ENCODE peak calls at places on chromosomes 1 and 21, in seven cellular contexts. One of them, this sample, is unnamed. For H3K27me3, the result is how much of the 10 kb centered on the place peaks cover.

GRCh38 chr1:52364235-52364839 is 1.7 kb downstream of the CC2D1B start:
- DNase-seq in stomach: no peak
- DNase-seq in pancreas: no peak
- DNase-seq in dorsolateral prefrontal cortex: no peak
- DNase-seq in ascending aorta: no peak
- DNase-seq in sigmoid colon: no peak
- DNase-seq in IMR-90: no peak
- DNase-seq in this sample: no peak

GRCh38 chr21:32520885-32521735 is 64.2 kb downstream of the TCP10L start:
- DNase-seq in pancreas: peak
- DNase-seq in ascending aorta: peak
- DNase-seq in IMR-90: peak
- DNase-seq in sigmoid colon: peak
- DNase-seq in stomach: peak
- DNase-seq in dorsolateral prefrontal cortex: no peak
- DNase-seq in this sample: peak

GRCh38 chr1:59332983-59333382 is 36.1 kb downstream of the FGGY start:
- DNase-seq in ascending aorta: no peak
- DNase-seq in IMR-90: peak
- DNase-seq in dorsolateral prefrontal cortex: no peak
- DNase-seq in pancreas: no peak
- DNase-seq in sigmoid colon: no peak
- DNase-seq in stomach: no peak
- DNase-seq in this sample: no peak

GRCh38 chr1:217333939-217334338 is 297.0 kb downstream of the GPATCH2 start:
- DNase-seq in sigmoid colon: no peak
- DNase-seq in stomach: no peak
- DNase-seq in ascending aorta: no peak
- DNase-seq in dorsolateral prefrontal cortex: no peak
- DNase-seq in pancreas: no peak
- DNase-seq in IMR-90: peak
- DNase-seq in this sample: no peak

GRCh38 chr21:38968887-38969543 is 163.3 kb downstream of the ETS2 start:
- DNase-seq in IMR-90: no peak
- DNase-seq in stomach: no peak
- DNase-seq in pancreas: no peak
- DNase-seq in ascending aorta: no peak
- DNase-seq in dorsolateral prefrontal cortex: no peak
- DNase-seq in sigmoid colon: no peak
- DNase-seq in this sample: no peak

GRCh38 chr1:31856140-31856539 is 40.3 kb upstream of the SPOCD1 start:
- DNase-seq in dorsolateral prefrontal cortex: no peak
- DNase-seq in sigmoid colon: peak
- DNase-seq in ascending aorta: no peak
- DNase-seq in pancreas: no peak
- DNase-seq in IMR-90: no peak
- DNase-seq in stomach: no peak
- DNase-seq in this sample: no peak

GRCh38 chr1:25129380-25129779 is 102.9 kb downstream of the SYF2 start:
- DNase-seq in sigmoid colon: no peak
- DNase-seq in dorsolateral prefrontal cortex: no peak
- DNase-seq in IMR-90: no peak
- DNase-seq in stomach: no peak
- DNase-seq in pancreas: no peak
- DNase-seq in ascending aorta: no peak
- DNase-seq in this sample: no peak

GRCh38 chr21:38286739-38287426 is 30.1 kb downstream of the KCNJ15 start:
- DNase-seq in sigmoid colon: no peak
- DNase-seq in ascending aorta: no peak
- DNase-seq in stomach: no peak
- DNase-seq in dorsolateral prefrontal cortex: no peak
- DNase-seq in IMR-90: no peak
- DNase-seq in pancreas: no peak
- DNase-seq in this sample: no peak

GRCh38 chr1:111318483-111319000 is 27.9 kb downstream of the CHIA start:
- DNase-seq in pancreas: no peak
- DNase-seq in stomach: no peak
- DNase-seq in ascending aorta: no peak
- DNase-seq in dorsolateral prefrontal cortex: no peak
- DNase-seq in IMR-90: no peak
- DNase-seq in sigmoid colon: no peak
- DNase-seq in this sample: no peak

GRCh38 chr1:30964706-30965105 is 56.1 kb upstream of the SDC3 start:
- DNase-seq in dorsolateral prefrontal cortex: no peak
- DNase-seq in sigmoid colon: no peak
- DNase-seq in IMR-90: no peak
- DNase-seq in pancreas: no peak
- DNase-seq in ascending aorta: no peak
- DNase-seq in stomach: no peak
- DNase-seq in this sample: no peak

GRCh38 chr1:151060241-151061011 is at the start of gene MLLT11:
- DNase-seq in dorsolateral prefrontal cortex: peak
- DNase-seq in sigmoid colon: peak
- DNase-seq in ascending aorta: peak
- DNase-seq in pancreas: no peak
- DNase-seq in IMR-90: peak
- DNase-seq in stomach: no peak
- DNase-seq in this sample: no peak

GRCh38 chr1:37452416-37452815 is 22.0 kb upstream of the ZC3H12A start:
- DNase-seq in IMR-90: no peak
- DNase-seq in pancreas: no peak
- DNase-seq in stomach: no peak
- DNase-seq in ascending aorta: no peak
- DNase-seq in dorsolateral prefrontal cortex: no peak
- DNase-seq in sigmoid colon: no peak
- DNase-seq in this sample: no peak

GRCh38 chr1:185567438-185567837 is 166.8 kb upstream of the HMCN1 start:
- DNase-seq in stomach: no peak
- DNase-seq in dorsolateral prefrontal cortex: no peak
- DNase-seq in sigmoid colon: no peak
- DNase-seq in ascending aorta: no peak
- DNase-seq in pancreas: no peak
- DNase-seq in IMR-90: no peak
- DNase-seq in this sample: no peak

GRCh38 chr1:173430707-173431662 is 46.1 kb upstream of the PRDX6 start:
- DNase-seq in pancreas: peak
- DNase-seq in ascending aorta: peak
- DNase-seq in IMR-90: peak
- DNase-seq in stomach: peak
- DNase-seq in sigmoid colon: peak
- DNase-seq in dorsolateral prefrontal cortex: peak
- DNase-seq in this sample: peak

GRCh38 chr1:10057305-10057704 is 24.5 kb downstream of the UBE4B start:
- DNase-seq in IMR-90: peak
- DNase-seq in ascending aorta: peak
- DNase-seq in sigmoid colon: peak
- DNase-seq in pancreas: peak
- DNase-seq in stomach: no peak
- DNase-seq in dorsolateral prefrontal cortex: peak
- DNase-seq in this sample: no peak

GRCh38 chr1:1213153-1213918 is 617 bp downstream of the TNFRSF4 start:
- DNase-seq in stomach: peak
- DNase-seq in ascending aorta: no peak
- DNase-seq in pancreas: no peak
- DNase-seq in sigmoid colon: no peak
- DNase-seq in IMR-90: no peak
- DNase-seq in dorsolateral prefrontal cortex: no peak
- DNase-seq in this sample: no peak

GRCh38 chr1:56710646-56711045 is 65.5 kb downstream of the PRKAA2 start:
- DNase-seq in dorsolateral prefrontal cortex: no peak
- DNase-seq in sigmoid colon: no peak
- DNase-seq in IMR-90: peak
- DNase-seq in stomach: no peak
- DNase-seq in pancreas: no peak
- DNase-seq in ascending aorta: no peak
- DNase-seq in this sample: no peak

GRCh38 chr1:111737216-111738132 is 1.7 kb downstream of the INKA2 start:
- DNase-seq in IMR-90: no peak
- DNase-seq in ascending aorta: peak
- DNase-seq in stomach: no peak
- DNase-seq in dorsolateral prefrontal cortex: no peak
- DNase-seq in pancreas: no peak
- DNase-seq in sigmoid colon: no peak
- DNase-seq in this sample: no peak

GRCh38 chr1:236575523-236575922 is 28.8 kb downstream of the HEATR1 start:
- DNase-seq in dorsolateral prefrontal cortex: no peak
- DNase-seq in ascending aorta: no peak
- DNase-seq in pancreas: no peak
- DNase-seq in IMR-90: peak
- DNase-seq in stomach: no peak
- DNase-seq in sigmoid colon: no peak
- DNase-seq in this sample: no peak

GRCh38 chr1:228018125-228018398 is 11.3 kb downstream of the WNT3A start:
- DNase-seq in pancreas: no peak
- DNase-seq in sigmoid colon: no peak
- DNase-seq in stomach: no peak
- DNase-seq in ascending aorta: no peak
- DNase-seq in IMR-90: no peak
- DNase-seq in dorsolateral prefrontal cortex: no peak
- DNase-seq in this sample: peak

GRCh38 chr1:46221749-46222148 is 18.6 kb downstream of the LURAP1 start:
- DNase-seq in dorsolateral prefrontal cortex: peak
- DNase-seq in pancreas: no peak
- DNase-seq in ascending aorta: no peak
- DNase-seq in IMR-90: no peak
- DNase-seq in stomach: no peak
- DNase-seq in sigmoid colon: peak
- DNase-seq in this sample: no peak

GRCh38 chr1:46687095-46687659 is 15.5 kb downstream of the TEX38 start:
- DNase-seq in sigmoid colon: peak
- DNase-seq in dorsolateral prefrontal cortex: no peak
- DNase-seq in stomach: peak
- DNase-seq in ascending aorta: peak
- DNase-seq in IMR-90: peak
- DNase-seq in pancreas: peak
- DNase-seq in this sample: peak

GRCh38 chr1:223175633-223176032 is 32.6 kb upstream of the TLR5 start:
- DNase-seq in IMR-90: no peak
- DNase-seq in pancreas: no peak
- DNase-seq in ascending aorta: no peak
- DNase-seq in dorsolateral prefrontal cortex: no peak
- DNase-seq in sigmoid colon: no peak
- DNase-seq in stomach: no peak
- DNase-seq in this sample: no peak

GRCh38 chr1:237562247-237562823 is 328.4 kb downstream of the ZP4 start:
- DNase-seq in dorsolateral prefrontal cortex: no peak
- DNase-seq in ascending aorta: no peak
- DNase-seq in sigmoid colon: no peak
- DNase-seq in IMR-90: peak
- DNase-seq in pancreas: no peak
- DNase-seq in stomach: no peak
- DNase-seq in this sample: no peak

GRCh38 chr21:45465611-45466329 is 60.8 kb downstream of the COL18A1 start:
- DNase-seq in pancreas: no peak
- DNase-seq in ascending aorta: no peak
- DNase-seq in dorsolateral prefrontal cortex: peak
- DNase-seq in stomach: no peak
- DNase-seq in IMR-90: no peak
- DNase-seq in sigmoid colon: peak
- DNase-seq in this sample: peak

GRCh38 chr1:202145325-202146140 is 996 bp upstream of the ARL8A start:
- DNase-seq in pancreas: no peak
- DNase-seq in sigmoid colon: no peak
- DNase-seq in ascending aorta: no peak
- DNase-seq in dorsolateral prefrontal cortex: no peak
- DNase-seq in IMR-90: no peak
- DNase-seq in stomach: no peak
- DNase-seq in this sample: no peak

GRCh38 chr1:240691521-240692338 is 79.8 kb upstream of the GREM2 start:
- DNase-seq in dorsolateral prefrontal cortex: no peak
- DNase-seq in ascending aorta: peak
- DNase-seq in sigmoid colon: peak
- DNase-seq in IMR-90: peak
- DNase-seq in stomach: peak
- DNase-seq in pancreas: no peak
- DNase-seq in this sample: no peak

GRCh38 chr1:99326215-99326949 is 62.1 kb downstream of the PLPPR4 start:
- DNase-seq in IMR-90: no peak
- DNase-seq in sigmoid colon: no peak
- DNase-seq in pancreas: no peak
- DNase-seq in dorsolateral prefrontal cortex: no peak
- DNase-seq in ascending aorta: no peak
- DNase-seq in stomach: no peak
- DNase-seq in this sample: no peak
- TF ChIP-seq CTCF in IMR-90: peak
- TF ChIP-seq CTCF in sigmoid colon: no peak
- TF ChIP-seq CTCF in pancreas: peak
- TF ChIP-seq CTCF in dorsolateral prefrontal cortex: no peak
- TF ChIP-seq CTCF in ascending aorta: no peak
- TF ChIP-seq CTCF in stomach: peak
- TF ChIP-seq CTCF in this sample: peak

GRCh38 chr1:118978914-118979701 is 9.0 kb downstream of the TBX15 start:
- DNase-seq in sigmoid colon: no peak
- DNase-seq in dorsolateral prefrontal cortex: no peak
- DNase-seq in stomach: no peak
- DNase-seq in ascending aorta: no peak
- DNase-seq in pancreas: no peak
- DNase-seq in IMR-90: no peak
- DNase-seq in this sample: no peak
- H3K27me3 ChIP-seq in sigmoid colon: under half
- H3K27me3 ChIP-seq in dorsolateral prefrontal cortex: under half
- H3K27me3 ChIP-seq in stomach: under half
- H3K27me3 ChIP-seq in ascending aorta: under half
- H3K27me3 ChIP-seq in pancreas: under half
- H3K27me3 ChIP-seq in IMR-90: half or more
- H3K27me3 ChIP-seq in this sample: half or more

DNA sequence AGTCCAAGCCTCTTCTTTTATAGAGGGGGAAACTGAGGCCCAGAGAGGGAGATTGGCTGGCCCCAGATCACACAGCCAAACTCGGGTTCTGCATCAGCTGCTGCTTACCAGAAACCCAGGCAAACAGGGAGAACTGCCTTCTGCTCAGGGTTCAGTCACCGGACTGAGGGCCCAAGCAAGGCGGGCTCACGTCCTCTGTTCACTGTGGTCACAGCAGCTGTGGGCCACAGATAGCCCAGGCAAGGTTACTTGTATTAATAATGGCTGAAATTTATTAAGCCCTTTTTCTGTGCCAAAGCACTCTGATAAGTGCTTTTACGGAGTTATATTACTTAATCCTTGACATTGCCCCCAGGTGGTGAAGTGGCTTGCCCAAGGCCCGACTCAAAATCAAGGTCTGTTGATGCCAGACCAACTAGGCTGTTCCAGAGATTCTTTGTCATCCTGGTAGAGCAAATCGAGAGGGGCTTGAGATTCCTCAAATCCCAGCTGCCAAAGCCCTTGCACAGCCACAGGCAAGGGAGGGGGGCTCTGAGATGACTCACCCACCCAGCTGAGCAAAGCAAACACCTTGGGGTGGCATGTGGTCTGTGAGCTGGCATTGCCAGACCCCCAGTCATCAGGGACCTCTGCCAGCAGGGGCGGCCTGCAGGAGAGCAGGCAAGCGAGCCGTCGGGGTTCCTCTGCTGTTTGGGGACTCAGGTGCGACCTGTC is 36.5 kb downstream of the EPHB2 start:
- DNase-seq in stomach: no peak
- DNase-seq in dorsolateral prefrontal cortex: no peak
- DNase-seq in sigmoid colon: no peak
- DNase-seq in IMR-90: peak
- DNase-seq in ascending aorta: no peak
- DNase-seq in pancreas: no peak
- DNase-seq in this sample: no peak
- TF ChIP-seq CTCF in stomach: no peak
- TF ChIP-seq CTCF in dorsolateral prefrontal cortex: no peak
- TF ChIP-seq CTCF in sigmoid colon: no peak
- TF ChIP-seq CTCF in IMR-90: peak
- TF ChIP-seq CTCF in ascending aorta: no peak
- TF ChIP-seq CTCF in pancreas: no peak
- TF ChIP-seq CTCF in this sample: no peak

GRCh38 chr1:20317471-20317870 is 26.8 kb downstream of the VWA5B1 start:
- DNase-seq in sigmoid colon: no peak
- DNase-seq in pancreas: no peak
- DNase-seq in ascending aorta: no peak
- DNase-seq in dorsolateral prefrontal cortex: no peak
- DNase-seq in stomach: no peak
- DNase-seq in IMR-90: no peak
- DNase-seq in this sample: no peak
- H3K27me3 ChIP-seq in sigmoid colon: under half
- H3K27me3 ChIP-seq in pancreas: under half
- H3K27me3 ChIP-seq in ascending aorta: under half
- H3K27me3 ChIP-seq in dorsolateral prefrontal cortex: under half
- H3K27me3 ChIP-seq in stomach: under half
- H3K27me3 ChIP-seq in IMR-90: under half
- H3K27me3 ChIP-seq in this sample: under half